ENCODE peak calls at places on chromosomes 4 and X, in five cellular contexts. F, M, X, V and A are unnamed samples.

GRCh38 chr4:173573286-173573685 is 43.3 kb upstream of the HAND2 start:
- DNase-seq in X (no peak), F (no peak), M (no peak), V (no peak), A (no peak)

GRCh38 chrX:153592966-153593688 is 5.8 kb downstream of the CCNQ start:
- DNase-seq in V (no peak), M (peak), F (no peak), X (no peak), A (no peak)

GRCh38 chrX:18733273-18733672 is 25.8 kb downstream of the PPEF1 start:
- DNase-seq in V (no peak), F (no peak), M (no peak), X (no peak), A (no peak)

GRCh38 chr4:186820371-186820990 is 96.8 kb upstream of the FAT1 start:
- DNase-seq in V (peak), M (peak), F (no peak), X (no peak), A (no peak)

GRCh38 chr4:184476660-184477059 is 2.3 kb upstream of the IRF2 start:
- DNase-seq in V (no peak), M (no peak), X (no peak), F (no peak), A (no peak)

GRCh38 chrX:41600266-41600665 is 88.5 kb upstream of the GPR34 start:
- DNase-seq in F (no peak), X (peak), M (no peak), V (peak), A (no peak)

GRCh38 chr4:1792832-1793495 is at the start of gene FGFR3:
- DNase-seq in X (no peak), V (no peak), F (peak), M (no peak), A (peak)

GRCh38 chrX:27987862-27988646 is 6.8 kb upstream of the DCAF8L1 start:
- DNase-seq in M (no peak), F (no peak), V (no peak), X (no peak), A (peak)

GRCh38 chr4:97309111-97309510 is 834.2 kb downstream of the STPG2 start:
- DNase-seq in X (no peak), V (no peak), F (no peak), M (no peak), A (no peak)

GRCh38 chr4:136637071-136637777 is 895.1 kb downstream of the PCDH18 start:
- DNase-seq in X (no peak), F (peak), V (no peak), M (no peak), A (no peak)

GRCh38 chr4:174490356-174490969 is 31.8 kb downstream of the HPGD start:
- DNase-seq in X (peak), M (no peak), V (no peak), F (no peak), A (no peak)

GRCh38 chrX:155216179-155216939 is at the start of gene VBP1:
- DNase-seq in F (peak), M (peak), V (peak), X (peak), A (peak)

GRCh38 chrX:137926090-137926489 is 360.2 kb downstream of the ZIC3 start:
- DNase-seq in X (no peak), V (no peak), M (no peak), F (no peak), A (no peak)

GRCh38 chr4:168942985-168943384 is 67.1 kb downstream of the CBR4 start:
- DNase-seq in M (no peak), X (no peak), F (no peak), V (no peak), A (no peak)

GRCh38 chr4:27003602-27004238 is 143.1 kb downstream of the STIM2 start:
- DNase-seq in F (no peak), X (peak), M (no peak), V (no peak), A (no peak)
- TF ChIP-seq CTCF in F (no peak), X (peak), M (no peak), V (no peak), A (no peak)

DNA sequence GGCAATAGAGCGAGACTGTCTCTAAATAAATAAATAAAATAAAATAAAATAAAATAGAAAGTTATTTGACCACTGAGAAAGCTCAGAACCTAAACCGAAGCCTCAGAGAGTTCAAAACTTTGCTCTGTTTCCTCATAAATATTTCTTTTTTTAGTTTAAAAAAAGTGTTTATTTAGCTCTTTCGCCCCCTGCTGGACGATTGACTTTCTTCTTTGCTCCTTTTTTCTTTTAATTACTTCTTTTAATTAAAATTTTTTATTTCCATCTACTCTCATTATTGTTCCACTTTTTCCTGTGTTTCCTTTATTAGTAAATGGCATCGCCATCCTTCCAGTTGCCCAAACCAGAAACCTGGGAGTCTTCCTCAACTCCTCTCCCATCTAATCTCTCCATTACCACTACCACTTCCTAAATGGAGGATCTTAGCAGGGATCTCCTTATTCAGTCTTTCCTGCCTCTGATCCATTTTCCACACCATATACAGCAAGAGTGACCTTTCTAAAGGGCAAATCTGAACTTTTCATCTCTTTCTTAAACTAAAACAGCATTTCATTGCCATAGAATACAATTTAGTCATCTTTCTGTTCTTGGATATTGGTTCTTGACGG is 728 bp upstream of the IL13RA2 start:
- DNase-seq in X (no peak), F (no peak), V (no peak), M (peak), A (no peak)
- TF ChIP-seq CTCF in X (no peak), F (no peak), V (no peak), M (peak), A (peak)

DNA sequence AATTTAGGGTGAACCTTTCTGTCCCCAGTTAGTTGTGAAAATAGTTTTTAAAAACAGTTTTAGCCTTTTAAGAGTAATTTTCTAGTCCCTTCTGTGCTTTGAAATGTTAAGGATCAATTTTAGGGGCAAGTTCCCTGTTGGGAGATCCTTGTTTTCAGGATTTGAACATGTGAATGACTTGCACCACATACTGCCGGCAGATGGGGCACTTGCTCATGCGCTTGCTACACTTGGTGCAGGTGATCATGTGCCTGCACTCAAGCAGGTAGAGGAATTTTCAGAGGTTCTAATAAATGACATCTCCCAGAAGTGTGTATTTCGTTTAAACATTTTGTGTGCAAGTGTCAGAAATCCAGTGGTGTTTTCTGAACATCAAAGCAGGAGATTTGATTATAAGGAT is 195.9 kb downstream of the CHM start:
- DNase-seq in M (no peak), X (no peak), F (no peak), V (no peak), A (peak)
- TF ChIP-seq CTCF in M (no peak), X (peak), F (peak), V (peak), A (peak)

GRCh38 chrX:78124304-78124703 is 15.1 kb downstream of the TAF9B start:
- DNase-seq in X (no peak), F (no peak), V (no peak), M (no peak), A (no peak)
- TF ChIP-seq CTCF in X (peak), F (no peak), V (no peak), M (no peak), A (peak)

DNA sequence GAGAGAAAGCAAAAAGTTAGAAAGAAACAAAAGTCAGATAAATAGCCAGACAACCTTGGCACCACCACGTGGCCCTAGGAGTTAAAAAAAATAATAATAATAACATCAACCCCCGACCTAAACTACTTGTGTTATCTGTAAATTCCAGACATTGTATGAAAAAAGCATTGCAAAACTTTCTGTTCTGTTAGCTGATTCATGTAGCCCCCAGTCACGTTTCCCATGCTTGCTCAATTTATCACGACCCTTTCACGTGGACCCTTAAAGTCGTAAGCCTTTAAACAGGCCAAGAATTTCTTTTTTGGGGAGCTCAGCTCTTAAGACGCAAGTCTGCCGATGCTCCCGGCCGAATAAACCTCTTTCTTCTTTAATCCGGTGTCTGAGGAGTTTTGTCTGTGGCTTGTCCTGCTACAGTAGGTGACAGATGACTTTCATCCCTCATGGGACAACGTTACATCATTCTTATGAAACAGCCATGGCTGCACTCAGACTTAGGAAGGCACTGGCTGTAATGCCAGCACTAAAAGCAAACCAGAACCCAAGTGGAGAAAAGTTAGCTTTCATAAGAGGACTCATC is 521 bp downstream of the ACOX3 start:
- DNase-seq in M (peak), V (no peak), X (no peak), F (no peak), A (no peak)
- TF ChIP-seq CTCF in M (no peak), V (no peak), X (no peak), F (no peak), A (no peak)

GRCh38 chr4:47490550-47490949 is 5.5 kb downstream of the ATP10D start:
- DNase-seq in X (no peak), M (peak), V (no peak), F (no peak), A (no peak)
- TF ChIP-seq CTCF in X (peak), M (peak), V (peak), F (peak), A (peak)

GRCh38 chr4:53712326-53712725 is 121.0 kb upstream of the LNX1 start:
- DNase-seq in V (no peak), X (no peak), M (no peak), F (no peak), A (no peak)

GRCh38 chr4:53706422-53707032 is 115.2 kb upstream of the LNX1 start:
- DNase-seq in X (no peak), M (no peak), V (no peak), F (no peak), A (no peak)

GRCh38 chr4:53711916-53712315 is 120.6 kb upstream of the LNX1 start:
- DNase-seq in X (no peak), M (no peak), F (no peak), V (no peak), A (no peak)

GRCh38 chr4:53713296-53713695 is 122.0 kb upstream of the LNX1 start:
- DNase-seq in V (no peak), F (no peak), M (no peak), X (no peak), A (no peak)

GRCh38 chr4:53709693-53710092 is 118.4 kb upstream of the LNX1 start:
- DNase-seq in V (no peak), X (no peak), M (no peak), F (no peak), A (no peak)
- TF ChIP-seq CTCF in V (peak), X (no peak), M (no peak), F (no peak), A (peak)

GRCh38 chrX:119574394-119575266 is at the start of gene UBE2A:
- DNase-seq in V (peak), X (peak), F (peak), M (peak), A (peak)
- TF ChIP-seq CTCF in V (peak), X (peak), F (peak), M (peak), A (peak)

GRCh38 chr4:155796031-155796430 is 37.2 kb downstream of the GUCY1B1 start:
- DNase-seq in X (no peak), V (no peak), F (no peak), M (no peak), A (no peak)
- TF ChIP-seq CTCF in X (peak), V (peak), F (no peak), M (no peak), A (peak)

GRCh38 chr4:146661368-146661767 is 22.7 kb downstream of the POU4F2 start:
- DNase-seq in F (no peak), M (no peak), V (no peak), X (no peak), A (no peak)
- TF ChIP-seq CTCF in F (no peak), M (no peak), V (no peak), X (no peak), A (no peak)